ENCODE peak calls at places on chromosome 15, in nine cellular contexts. One of them, this sample, is unnamed.

GRCh38 chr15:53133255-53133654 is 343.1 kb upstream of the ONECUT1 start:
- DNase-seq in stimulated activated CD4-positive, alpha-beta T cell treated with anti-CD3 and anti-CD28 coated beads, Interleukin-1b, Interleukin-23, amount 100 ng/mL, for 24 hours: no peak
- DNase-seq in RPMI7951: no peak
- DNase-seq in ovary: no peak
- DNase-seq in GM12864: no peak
- DNase-seq in stimulated activated naive CD8-positive, alpha-beta T cell treated with anti-CD3 and anti-CD28 coated beads, Interleukin-15, amount 100 ng/mL, for 72 hours: no peak
- DNase-seq in NCI-H748 treated with DMSO at 0.1 percent for 48 hours: no peak
- DNase-seq in stimulated activated CD8-positive, alpha-beta memory T cell treated with anti-CD3 and anti-CD28 coated beads, Interleukin-7, amount 100 ng/mL, for 1 hour: no peak
- DNase-seq in activated CD8-positive, alpha-beta memory T cell treated with anti-CD3 and anti-CD28 coated beads, Interleukin-2, amount 50 U/mL, for 48 hours: no peak
- DNase-seq in this sample: no peak

GRCh38 chr15:87538327-87538834 is 718.2 kb downstream of the NTRK3 start:
- DNase-seq in GM12864: no peak
- DNase-seq in RPMI7951: no peak
- DNase-seq in stimulated activated naive CD8-positive, alpha-beta T cell treated with anti-CD3 and anti-CD28 coated beads, Interleukin-15, amount 100 ng/mL, for 72 hours: no peak
- DNase-seq in NCI-H748 treated with DMSO at 0.1 percent for 48 hours: no peak
- DNase-seq in ovary: no peak
- DNase-seq in stimulated activated CD8-positive, alpha-beta memory T cell treated with anti-CD3 and anti-CD28 coated beads, Interleukin-7, amount 100 ng/mL, for 1 hour: no peak
- DNase-seq in activated CD8-positive, alpha-beta memory T cell treated with anti-CD3 and anti-CD28 coated beads, Interleukin-2, amount 50 U/mL, for 48 hours: no peak
- DNase-seq in stimulated activated CD4-positive, alpha-beta T cell treated with anti-CD3 and anti-CD28 coated beads, Interleukin-1b, Interleukin-23, amount 100 ng/mL, for 24 hours: no peak
- DNase-seq in this sample: no peak

GRCh38 chr15:60573936-60574335 is 95.0 kb upstream of the ICE2 start:
- DNase-seq in GM12864: no peak
- DNase-seq in stimulated activated CD8-positive, alpha-beta memory T cell treated with anti-CD3 and anti-CD28 coated beads, Interleukin-7, amount 100 ng/mL, for 1 hour: no peak
- DNase-seq in NCI-H748 treated with DMSO at 0.1 percent for 48 hours: no peak
- DNase-seq in activated CD8-positive, alpha-beta memory T cell treated with anti-CD3 and anti-CD28 coated beads, Interleukin-2, amount 50 U/mL, for 48 hours: no peak
- DNase-seq in stimulated activated naive CD8-positive, alpha-beta T cell treated with anti-CD3 and anti-CD28 coated beads, Interleukin-15, amount 100 ng/mL, for 72 hours: peak; percentile 52
- DNase-seq in stimulated activated CD4-positive, alpha-beta T cell treated with anti-CD3 and anti-CD28 coated beads, Interleukin-1b, Interleukin-23, amount 100 ng/mL, for 24 hours: no peak
- DNase-seq in ovary: no peak
- DNase-seq in RPMI7951: no peak
- DNase-seq in this sample: peak; percentile 64

GRCh38 chr15:95733931-95734330 is 596.6 kb upstream of the NR2F2 start:
- DNase-seq in stimulated activated CD4-positive, alpha-beta T cell treated with anti-CD3 and anti-CD28 coated beads, Interleukin-1b, Interleukin-23, amount 100 ng/mL, for 24 hours: no peak
- DNase-seq in NCI-H748 treated with DMSO at 0.1 percent for 48 hours: no peak
- DNase-seq in ovary: no peak
- DNase-seq in stimulated activated CD8-positive, alpha-beta memory T cell treated with anti-CD3 and anti-CD28 coated beads, Interleukin-7, amount 100 ng/mL, for 1 hour: no peak
- DNase-seq in RPMI7951: no peak
- DNase-seq in GM12864: no peak
- DNase-seq in activated CD8-positive, alpha-beta memory T cell treated with anti-CD3 and anti-CD28 coated beads, Interleukin-2, amount 50 U/mL, for 48 hours: no peak
- DNase-seq in stimulated activated naive CD8-positive, alpha-beta T cell treated with anti-CD3 and anti-CD28 coated beads, Interleukin-15, amount 100 ng/mL, for 72 hours: peak; percentile 6
- DNase-seq in this sample: no peak

GRCh38 chr15:75718326-75718725 is 5.7 kb upstream of the CSPG4 start:
- DNase-seq in GM12864: no peak
- DNase-seq in ovary: no peak
- DNase-seq in NCI-H748 treated with DMSO at 0.1 percent for 48 hours: no peak
- DNase-seq in activated CD8-positive, alpha-beta memory T cell treated with anti-CD3 and anti-CD28 coated beads, Interleukin-2, amount 50 U/mL, for 48 hours: no peak
- DNase-seq in RPMI7951: peak; percentile 70
- DNase-seq in stimulated activated CD8-positive, alpha-beta memory T cell treated with anti-CD3 and anti-CD28 coated beads, Interleukin-7, amount 100 ng/mL, for 1 hour: no peak
- DNase-seq in stimulated activated CD4-positive, alpha-beta T cell treated with anti-CD3 and anti-CD28 coated beads, Interleukin-1b, Interleukin-23, amount 100 ng/mL, for 24 hours: no peak
- DNase-seq in stimulated activated naive CD8-positive, alpha-beta T cell treated with anti-CD3 and anti-CD28 coated beads, Interleukin-15, amount 100 ng/mL, for 72 hours: no peak
- DNase-seq in this sample: no peak

GRCh38 chr15:20357139-20358065 is 184.2 kb downstream of the GOLGA6L6 start:
- DNase-seq in activated CD8-positive, alpha-beta memory T cell treated with anti-CD3 and anti-CD28 coated beads, Interleukin-2, amount 50 U/mL, for 48 hours: peak; percentile 59
- DNase-seq in stimulated activated CD8-positive, alpha-beta memory T cell treated with anti-CD3 and anti-CD28 coated beads, Interleukin-7, amount 100 ng/mL, for 1 hour: no peak
- DNase-seq in GM12864: no peak
- DNase-seq in RPMI7951: no peak
- DNase-seq in stimulated activated naive CD8-positive, alpha-beta T cell treated with anti-CD3 and anti-CD28 coated beads, Interleukin-15, amount 100 ng/mL, for 72 hours: no peak
- DNase-seq in NCI-H748 treated with DMSO at 0.1 percent for 48 hours: no peak
- DNase-seq in ovary: peak; percentile 13
- DNase-seq in stimulated activated CD4-positive, alpha-beta T cell treated with anti-CD3 and anti-CD28 coated beads, Interleukin-1b, Interleukin-23, amount 100 ng/mL, for 24 hours: no peak
- DNase-seq in this sample: no peak

GRCh38 chr15:68054658-68055223 is 626 bp downstream of the PIAS1 start:
- DNase-seq in activated CD8-positive, alpha-beta memory T cell treated with anti-CD3 and anti-CD28 coated beads, Interleukin-2, amount 50 U/mL, for 48 hours: peak; percentile 77
- DNase-seq in RPMI7951: peak; percentile 54
- DNase-seq in stimulated activated naive CD8-positive, alpha-beta T cell treated with anti-CD3 and anti-CD28 coated beads, Interleukin-15, amount 100 ng/mL, for 72 hours: peak; percentile 52
- DNase-seq in stimulated activated CD8-positive, alpha-beta memory T cell treated with anti-CD3 and anti-CD28 coated beads, Interleukin-7, amount 100 ng/mL, for 1 hour: peak; percentile 8
- DNase-seq in stimulated activated CD4-positive, alpha-beta T cell treated with anti-CD3 and anti-CD28 coated beads, Interleukin-1b, Interleukin-23, amount 100 ng/mL, for 24 hours: peak; percentile 21
- DNase-seq in NCI-H748 treated with DMSO at 0.1 percent for 48 hours: peak; percentile 14
- DNase-seq in GM12864: no peak
- DNase-seq in ovary: peak; percentile 61
- DNase-seq in this sample: peak; percentile 73

GRCh38 chr15:93072440-93073394 is 16.3 kb downstream of the RGMA start:
- DNase-seq in stimulated activated CD4-positive, alpha-beta T cell treated with anti-CD3 and anti-CD28 coated beads, Interleukin-1b, Interleukin-23, amount 100 ng/mL, for 24 hours: no peak
- DNase-seq in stimulated activated CD8-positive, alpha-beta memory T cell treated with anti-CD3 and anti-CD28 coated beads, Interleukin-7, amount 100 ng/mL, for 1 hour: no peak
- DNase-seq in NCI-H748 treated with DMSO at 0.1 percent for 48 hours: peak; percentile 59
- DNase-seq in stimulated activated naive CD8-positive, alpha-beta T cell treated with anti-CD3 and anti-CD28 coated beads, Interleukin-15, amount 100 ng/mL, for 72 hours: no peak
- DNase-seq in GM12864: no peak
- DNase-seq in activated CD8-positive, alpha-beta memory T cell treated with anti-CD3 and anti-CD28 coated beads, Interleukin-2, amount 50 U/mL, for 48 hours: peak; percentile 52
- DNase-seq in RPMI7951: peak; percentile 67
- DNase-seq in ovary: peak; percentile 89
- DNase-seq in this sample: no peak

GRCh38 chr15:56244811-56245576 is 1.3 kb upstream of the RFX7 start:
- DNase-seq in activated CD8-positive, alpha-beta memory T cell treated with anti-CD3 and anti-CD28 coated beads, Interleukin-2, amount 50 U/mL, for 48 hours: peak; percentile 76
- DNase-seq in stimulated activated CD4-positive, alpha-beta T cell treated with anti-CD3 and anti-CD28 coated beads, Interleukin-1b, Interleukin-23, amount 100 ng/mL, for 24 hours: peak; percentile 21
- DNase-seq in ovary: peak; percentile 9
- DNase-seq in RPMI7951: peak; percentile 49
- DNase-seq in GM12864: no peak
- DNase-seq in NCI-H748 treated with DMSO at 0.1 percent for 48 hours: no peak
- DNase-seq in stimulated activated CD8-positive, alpha-beta memory T cell treated with anti-CD3 and anti-CD28 coated beads, Interleukin-7, amount 100 ng/mL, for 1 hour: no peak
- DNase-seq in stimulated activated naive CD8-positive, alpha-beta T cell treated with anti-CD3 and anti-CD28 coated beads, Interleukin-15, amount 100 ng/mL, for 72 hours: peak; percentile 51
- DNase-seq in this sample: peak; percentile 67

GRCh38 chr15:63887630-63888029 is 53.9 kb upstream of the HERC1 start:
- DNase-seq in ovary: no peak
- DNase-seq in stimulated activated CD4-positive, alpha-beta T cell treated with anti-CD3 and anti-CD28 coated beads, Interleukin-1b, Interleukin-23, amount 100 ng/mL, for 24 hours: no peak
- DNase-seq in NCI-H748 treated with DMSO at 0.1 percent for 48 hours: no peak
- DNase-seq in RPMI7951: peak; percentile 49
- DNase-seq in stimulated activated CD8-positive, alpha-beta memory T cell treated with anti-CD3 and anti-CD28 coated beads, Interleukin-7, amount 100 ng/mL, for 1 hour: no peak
- DNase-seq in GM12864: no peak
- DNase-seq in activated CD8-positive, alpha-beta memory T cell treated with anti-CD3 and anti-CD28 coated beads, Interleukin-2, amount 50 U/mL, for 48 hours: no peak
- DNase-seq in stimulated activated naive CD8-positive, alpha-beta T cell treated with anti-CD3 and anti-CD28 coated beads, Interleukin-15, amount 100 ng/mL, for 72 hours: no peak
- DNase-seq in this sample: no peak

GRCh38 chr15:31480356-31481058 is 153.9 kb downstream of the KLF13 start:
- DNase-seq in RPMI7951: no peak
- DNase-seq in stimulated activated naive CD8-positive, alpha-beta T cell treated with anti-CD3 and anti-CD28 coated beads, Interleukin-15, amount 100 ng/mL, for 72 hours: no peak
- DNase-seq in NCI-H748 treated with DMSO at 0.1 percent for 48 hours: no peak
- DNase-seq in ovary: no peak
- DNase-seq in GM12864: no peak
- DNase-seq in stimulated activated CD8-positive, alpha-beta memory T cell treated with anti-CD3 and anti-CD28 coated beads, Interleukin-7, amount 100 ng/mL, for 1 hour: no peak
- DNase-seq in stimulated activated CD4-positive, alpha-beta T cell treated with anti-CD3 and anti-CD28 coated beads, Interleukin-1b, Interleukin-23, amount 100 ng/mL, for 24 hours: no peak
- DNase-seq in activated CD8-positive, alpha-beta memory T cell treated with anti-CD3 and anti-CD28 coated beads, Interleukin-2, amount 50 U/mL, for 48 hours: peak; percentile 42
- DNase-seq in this sample: no peak

GRCh38 chr15:76333720-76334437 is 2.7 kb upstream of the ISL2 start:
- DNase-seq in stimulated activated CD4-positive, alpha-beta T cell treated with anti-CD3 and anti-CD28 coated beads, Interleukin-1b, Interleukin-23, amount 100 ng/mL, for 24 hours: no peak
- DNase-seq in stimulated activated CD8-positive, alpha-beta memory T cell treated with anti-CD3 and anti-CD28 coated beads, Interleukin-7, amount 100 ng/mL, for 1 hour: no peak
- DNase-seq in ovary: no peak
- DNase-seq in GM12864: no peak
- DNase-seq in NCI-H748 treated with DMSO at 0.1 percent for 48 hours: no peak
- DNase-seq in activated CD8-positive, alpha-beta memory T cell treated with anti-CD3 and anti-CD28 coated beads, Interleukin-2, amount 50 U/mL, for 48 hours: no peak
- DNase-seq in RPMI7951: no peak
- DNase-seq in stimulated activated naive CD8-positive, alpha-beta T cell treated with anti-CD3 and anti-CD28 coated beads, Interleukin-15, amount 100 ng/mL, for 72 hours: no peak
- DNase-seq in this sample: no peak